ENCODE peak calls at places on chromosomes 6 and 20, in eight cellular contexts. B, R, W, T, F, M, Z and O are unnamed samples.
A peak's percentile ranks its signal among the peaks of the same experiment; 100 is the strongest.

GRCh38 chr20:40963505-40963845 is 65.1 kb upstream of the TOP1 start:
- DNase-seq in Z (no peak), T (no peak), W (no peak), F (no peak), M (no peak), R (no peak), B (no peak), O (peak; percentile 5)

GRCh38 chr20:57653910-57654309 is 33.7 kb upstream of the ZBP1 start:
- DNase-seq in R (no peak), W (no peak), M (no peak), T (no peak), F (peak; percentile 37), B (no peak), Z (no peak), O (no peak)

GRCh38 chr20:24149881-24150307 is 161.3 kb upstream of the GGTLC1 start:
- DNase-seq in B (no peak), W (no peak), Z (no peak), F (no peak), T (peak; percentile 12), M (peak; percentile 68), R (no peak), O (no peak)

GRCh38 chr20:31815408-31816188 is 3.6 kb upstream of the MYLK2 start:
- DNase-seq in R (no peak), B (no peak), F (no peak), T (peak; percentile 62), M (peak; percentile 57), W (no peak), Z (no peak), O (no peak)

GRCh38 chr6:102474041-102474807 is 1080.7 kb downstream of the GRIK2 start:
- DNase-seq in F (no peak), M (no peak), W (no peak), T (peak; percentile 63), Z (no peak), B (no peak), R (no peak), O (no peak)

GRCh38 chr6:113129991-113130390 is 727.2 kb upstream of the MARCKS start:
- DNase-seq in Z (no peak), R (no peak), T (no peak), F (no peak), W (no peak), M (no peak), B (no peak), O (no peak)

GRCh38 chr6:34172961-34173775 is 27.3 kb upstream of the GRM4 start:
- DNase-seq in M (no peak), T (no peak), Z (no peak), F (no peak), W (no peak), B (no peak), R (no peak), O (no peak)

GRCh38 chr6:25288518-25288917 is 9.3 kb downstream of the CARMIL1 start:
- DNase-seq in Z (no peak), T (no peak), R (no peak), B (no peak), M (no peak), F (no peak), W (no peak), O (no peak)

GRCh38 chr6:129938242-129939020 is 77.3 kb upstream of the TMEM244 start:
- DNase-seq in W (no peak), M (peak; percentile 11), F (no peak), B (no peak), T (no peak), R (no peak), Z (no peak), O (no peak)

GRCh38 chr6:130577178-130577919 is 211.5 kb downstream of the TMEM200A start:
- DNase-seq in W (no peak), T (no peak), B (no peak), F (no peak), R (no peak), M (no peak), Z (no peak), O (no peak)

GRCh38 chr20:3406481-3407425 is 716 bp downstream of the DNAAF9 start:
- DNase-seq in T (peak; percentile 82), W (no peak), B (no peak), Z (no peak), R (no peak), M (peak; percentile 67), F (peak; percentile 37), O (peak; percentile 34)